ENCODE peak calls at places on chromosomes 13 and 19, in six cellular contexts. H, Q, K, X, W and F are unnamed samples.

GRCh38 chr19:38653028-38653571 is 5.7 kb downstream of the ACTN4 start:
- DNase-seq in W (no peak), K (no peak), H (peak; percentile 57), Q (peak; percentile 39), X (no peak), F (no peak)

GRCh38 chr19:3506384-3507340 is 551 bp downstream of the FZR1 start:
- DNase-seq in H (no peak), K (no peak), W (no peak), X (peak; percentile 24), Q (no peak), F (peak; percentile 49)

GRCh38 chr19:46478356-46478986 is 7.1 kb upstream of the PNMA8A start:
- DNase-seq in K (no peak), X (peak; percentile 36), Q (peak; percentile 15), H (peak; percentile 83), W (no peak), F (no peak)

GRCh38 chr13:33510350-33510749 is 224.8 kb upstream of the STARD13 start:
- DNase-seq in H (no peak), X (no peak), Q (no peak), K (no peak), W (no peak), F (no peak)

GRCh38 chr19:4009990-4010807 is 2.7 kb downstream of the PIAS4 start:
- DNase-seq in K (no peak), W (no peak), H (no peak), X (no peak), Q (no peak), F (peak; percentile 50)

GRCh38 chr19:54047626-54048025 is 16.1 kb downstream of the VSTM1 start:
- DNase-seq in W (no peak), X (no peak), Q (no peak), K (no peak), H (no peak), F (no peak)

GRCh38 chr13:33072282-33072681 is 56.1 kb downstream of the KL start:
- DNase-seq in W (no peak), K (no peak), Q (no peak), X (no peak), H (no peak), F (no peak)

GRCh38 chr19:41223431-41224234 is 4.6 kb downstream of the AXL start:
- DNase-seq in Q (no peak), K (no peak), X (peak; percentile 80), W (no peak), H (peak; percentile 96), F (peak; percentile 96)

GRCh38 chr19:18503971-18504885 is 17.6 kb downstream of the ELL start:
- DNase-seq in H (no peak), X (no peak), Q (no peak), K (no peak), W (no peak), F (no peak)